ENCODE peak calls at places on chromosome 11, in four cellular contexts. X is K562, G is HepG2, D is H1. T is an unnamed sample.

GRCh38 chr11:88398372-88399140 is 61.0 kb upstream of the CTSC start:
- DNase-seq in X (no peak), G (peak), D (no peak), T (no peak)

GRCh38 chr11:35377262-35377661 is 42.1 kb downstream of the SLC1A2 start:
- DNase-seq in X (no peak), G (no peak), D (no peak), T (no peak)

GRCh38 chr11:7671347-7671746 is 2.0 kb downstream of the CYB5R2 start:
- DNase-seq in X (no peak), G (no peak), D (no peak), T (no peak)

GRCh38 chr11:29173660-29174062 is 843.2 kb downstream of the KCNA4 start:
- DNase-seq in X (no peak), G (peak), D (no peak), T (no peak)

GRCh38 chr11:110028904-110029303 is 64.3 kb upstream of the ZC3H12C start:
- DNase-seq in G (no peak), X (no peak), D (no peak), T (no peak)

GRCh38 chr11:70656293-70656692 is 258.0 kb downstream of the CTTN start:
- DNase-seq in X (no peak), D (no peak), G (peak), T (no peak)

GRCh38 chr11:12458042-12458441 is 80.7 kb downstream of the PARVA start:
- DNase-seq in D (no peak), X (no peak), G (no peak), T (no peak)

GRCh38 chr11:2889399-2890273 is 4.1 kb upstream of the CDKN1C start:
- DNase-seq in X (no peak), G (peak), D (no peak), T (no peak)

GRCh38 chr11:27218498-27219038 is 144.4 kb downstream of the CCDC34 start:
- DNase-seq in X (no peak), G (no peak), D (no peak), T (no peak)

GRCh38 chr11:62558669-62559068 is 12.1 kb upstream of the AHNAK start:
- DNase-seq in D (no peak), X (no peak), G (no peak), T (no peak)

GRCh38 chr11:106070606-106071005 is 6.5 kb downstream of the KBTBD3 start:
- DNase-seq in X (no peak), D (no peak), G (peak), T (no peak)

GRCh38 chr11:79262221-79262620 is 178.6 kb downstream of the TENM4 start:
- DNase-seq in G (no peak), X (no peak), D (no peak), T (no peak)

GRCh38 chr11:7436657-7437056 is 48.6 kb upstream of the OLFML1 start:
- DNase-seq in G (no peak), X (no peak), D (no peak), T (peak)

GRCh38 chr11:110261195-110262140 is 34.9 kb downstream of the RDX start:
- DNase-seq in D (no peak), G (no peak), X (no peak), T (no peak)

GRCh38 chr11:14418801-14419417 is 59.9 kb upstream of the RRAS2 start:
- DNase-seq in G (peak), X (peak), D (no peak), T (no peak)

GRCh38 chr11:117618956-117619355 is 178.1 kb downstream of the DSCAML1 start:
- DNase-seq in G (no peak), D (no peak), X (no peak), T (no peak)

GRCh38 chr11:762421-763072 is 14.7 kb downstream of the GATD1 start:
- DNase-seq in D (no peak), G (no peak), X (peak), T (peak)

GRCh38 chr11:72673284-72673942 is 809 bp downstream of the PDE2A start:
- DNase-seq in G (no peak), X (no peak), D (no peak), T (no peak)

GRCh38 chr11:48028909-48029685 is 48.7 kb downstream of the PTPRJ start:
- DNase-seq in G (no peak), X (no peak), D (no peak), T (no peak)

GRCh38 chr11:123454060-123454651 is 24.1 kb downstream of the GRAMD1B start:
- DNase-seq in G (no peak), X (no peak), D (no peak), T (no peak)

GRCh38 chr11:5891216-5891800 is 1.7 kb upstream of the OR52E5 start:
- DNase-seq in D (no peak), X (peak), G (no peak), T (no peak)

GRCh38 chr11:91819743-91820142 is 404.9 kb upstream of the FAT3 start:
- DNase-seq in G (no peak), X (no peak), D (no peak), T (no peak)

GRCh38 chr11:24496728-24497396 is at the start of gene LUZP2:
- DNase-seq in D (peak), G (no peak), X (no peak), T (no peak)

GRCh38 chr11:68513930-68514487 is 53.5 kb downstream of the PPP6R3 start:
- DNase-seq in G (no peak), X (no peak), D (no peak), T (no peak)

GRCh38 chr11:117097567-117098268 is 510 bp downstream of the SIK3 start:
- DNase-seq in X (peak), D (no peak), G (no peak), T (peak)

GRCh38 chr11:95065336-95065735 is 1.4 kb upstream of the SRSF8 start:
- DNase-seq in G (no peak), X (no peak), D (no peak), T (no peak)

GRCh38 chr11:134644489-134645456 is 232.7 kb upstream of the B3GAT1 start:
- DNase-seq in G (no peak), D (no peak), X (no peak), T (no peak)

GRCh38 chr11:1218788-1219445 is 3.9 kb upstream of the MUC5B start:
- DNase-seq in G (no peak), X (no peak), D (no peak), T (peak)

GRCh38 chr11:94934362-94934761 is 39.0 kb downstream of the CWC15 start:
- DNase-seq in X (no peak), G (no peak), D (no peak), T (no peak)

GRCh38 chr11:110968348-110969062 is 256.3 kb upstream of the ARHGAP20 start:
- DNase-seq in X (no peak), D (no peak), G (no peak), T (no peak)

GRCh38 chr11:118908931-118909618 is 16.7 kb downstream of the BCL9L start:
- DNase-seq in X (no peak), G (no peak), D (no peak), T (no peak)
- TF ChIP-seq POLR2A in X (no peak), G (no peak), D (no peak), T (no peak)

DNA sequence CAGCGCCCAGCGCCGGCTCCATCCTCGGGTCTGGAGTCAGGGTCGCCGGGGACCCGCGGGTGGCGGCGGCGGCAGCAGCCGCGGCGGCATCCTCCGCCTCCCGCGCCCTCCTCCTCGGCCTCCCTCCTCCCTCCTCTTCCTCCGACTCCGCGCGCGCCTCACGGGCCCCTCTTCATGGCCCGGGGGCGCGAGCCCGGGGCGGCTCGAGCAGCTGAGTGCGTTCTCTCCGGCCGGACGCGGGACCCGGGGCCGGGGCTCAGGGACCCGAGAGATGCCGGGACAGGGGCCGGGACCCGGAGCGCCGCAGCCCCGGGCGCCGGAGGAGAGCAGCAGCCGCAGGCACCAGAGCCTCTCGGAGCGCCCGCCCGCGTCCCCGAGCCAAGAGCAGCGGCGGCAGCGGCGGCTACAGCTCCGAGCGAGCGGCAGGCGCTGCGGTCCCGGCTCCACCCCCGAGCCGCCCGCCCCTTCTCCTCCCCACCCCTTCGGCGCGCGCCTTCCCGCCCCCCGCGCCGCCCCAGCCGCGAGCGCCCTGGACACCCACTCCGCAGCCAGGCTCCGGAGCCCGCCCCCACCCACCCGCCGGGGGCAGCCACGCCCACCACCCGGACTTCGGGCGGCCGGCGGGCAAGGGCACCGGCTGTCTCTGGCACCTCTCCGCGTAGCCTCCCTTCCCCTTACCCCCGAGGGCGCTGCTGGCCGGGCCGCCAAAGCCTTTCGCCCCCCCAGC is at the start of gene CHST1:
- DNase-seq in X (no peak), G (no peak), D (no peak), T (no peak)
- TF ChIP-seq TAF1 in X (no peak), G (no peak), D (no peak), T (no peak)

DNA sequence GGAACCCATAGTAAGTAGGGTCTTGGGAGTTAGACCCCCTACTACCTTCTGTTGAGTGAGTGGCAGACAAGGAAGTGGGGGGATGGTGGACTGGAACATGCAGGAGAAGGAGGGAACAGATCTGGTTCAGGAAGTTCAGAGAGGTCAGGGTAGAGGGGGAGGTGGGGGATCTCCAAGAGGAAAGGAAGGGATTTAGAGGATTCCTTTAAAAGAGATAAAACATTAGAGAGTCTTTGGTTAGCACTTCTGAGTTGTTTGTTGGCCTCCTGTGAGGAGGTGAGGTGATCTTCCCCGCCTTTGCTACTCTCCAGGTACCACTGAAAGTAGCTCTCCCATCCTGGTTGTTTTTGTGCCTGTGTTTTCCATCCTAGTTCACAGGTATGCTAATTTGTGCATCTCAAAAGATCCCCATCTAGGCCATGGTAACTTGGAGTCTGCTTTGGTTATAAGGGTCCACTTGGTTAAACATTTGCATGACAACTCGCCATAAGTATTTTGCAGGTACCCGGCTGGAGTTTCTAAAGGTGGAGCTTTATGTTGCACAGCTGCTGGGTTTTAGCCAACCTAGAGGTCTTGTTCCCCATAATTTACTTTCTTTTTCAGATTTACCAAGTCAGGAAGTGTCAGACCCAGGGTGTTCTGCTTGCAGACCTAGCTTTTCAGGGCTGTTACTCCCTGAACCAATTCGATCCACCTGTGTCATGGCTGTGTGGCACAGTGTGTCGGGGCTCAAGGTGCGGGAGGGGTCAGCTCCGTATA is 79.3 kb upstream of the SORL1 start:
- DNase-seq in G (no peak), D (no peak), X (no peak), T (peak)
- TF ChIP-seq POLR2AphosphoS5 in G (no peak), D (no peak), X (no peak), T (peak)

DNA sequence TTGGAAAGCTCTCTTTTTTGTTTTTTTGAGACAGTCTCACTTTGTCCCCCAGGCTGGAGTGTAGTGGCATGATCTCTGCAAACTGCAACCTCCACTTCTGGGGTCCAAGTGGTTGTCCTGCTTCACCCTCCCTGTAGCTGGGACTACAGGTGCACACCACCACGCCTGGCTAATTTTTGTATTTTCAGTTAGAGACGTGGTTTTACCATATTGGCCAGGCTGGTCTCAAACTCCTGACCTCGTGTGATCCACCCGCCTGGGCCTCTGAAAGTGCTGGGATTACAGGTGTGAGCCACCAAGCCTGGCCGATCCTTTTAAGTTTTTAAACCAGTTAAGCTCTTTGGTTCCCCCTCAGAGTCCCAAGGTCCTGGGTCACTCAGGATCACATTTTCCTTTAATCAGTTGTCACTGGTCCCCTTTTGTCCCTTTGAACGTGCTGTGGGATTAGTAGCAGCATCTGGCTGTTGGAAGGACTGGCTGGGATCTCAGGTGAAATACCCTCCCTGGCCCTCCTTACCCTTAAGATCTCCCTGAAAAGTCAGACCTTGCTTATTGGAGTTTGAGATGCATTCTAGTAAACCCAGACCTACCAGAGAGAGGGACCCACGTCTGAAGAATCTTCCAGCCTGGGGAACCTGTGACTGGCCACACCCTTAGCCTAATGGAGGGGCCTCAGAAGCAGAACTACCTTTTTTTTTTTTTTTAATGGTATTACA is 8.1 kb downstream of the MALAT1 start:
- DNase-seq in X (no peak), D (no peak), G (no peak), T (no peak)
- TF ChIP-seq POLR2A in X (peak), D (peak), G (peak), T (peak)

GRCh38 chr11:11036185-11037161 is 178.6 kb upstream of the ZBED5 start:
- DNase-seq in G (peak), X (peak), D (peak), T (peak)

GRCh38 chr11:11038339-11039248 is 180.7 kb upstream of the ZBED5 start:
- DNase-seq in G (no peak), D (no peak), X (no peak), T (no peak)

GRCh38 chr11:11039249-11039965 is 181.6 kb upstream of the ZBED5 start:
- DNase-seq in G (no peak), X (no peak), D (no peak), T (no peak)

GRCh38 chr11:11035331-11035730 is 177.5 kb upstream of the ZBED5 start:
- DNase-seq in X (no peak), D (no peak), G (no peak), T (no peak)

GRCh38 chr11:11037162-11037732 is 179.4 kb upstream of the ZBED5 start:
- DNase-seq in X (no peak), G (no peak), D (no peak), T (no peak)
- TF ChIP-seq TAF1 in X (no peak), G (no peak), D (no peak), T (no peak)

GRCh38 chr11:43923327-43924111 is 18.9 kb upstream of the C11orf96 start:
- DNase-seq in X (no peak), D (no peak), G (no peak), T (no peak)
- TF ChIP-seq POLR2AphosphoS5 in X (no peak), D (no peak), G (no peak), T (no peak)

T was measured in GM12892.